ENCODE peak calls at places on chromosomes 13 and 19, in four cellular contexts. Z, C, H and L are unnamed samples.

GRCh38 chr13:30963794-30964193 is 31.3 kb downstream of the TEX26 start:
- DNase-seq in C (no peak), Z (no peak), H (peak), L (no peak)

GRCh38 chr19:27793128-27793643 is 1419.8 kb downstream of the UQCRFS1 start:
- DNase-seq in H (peak), Z (peak), C (peak), L (peak)

GRCh38 chr13:106649495-106649894 is 81.6 kb upstream of the ARGLU1 start:
- DNase-seq in C (no peak), Z (no peak), H (no peak), L (peak)

GRCh38 chr13:109712187-109712601 is 74.2 kb downstream of the IRS2 start:
- DNase-seq in C (no peak), Z (no peak), H (no peak), L (no peak)

GRCh38 chr19:35756373-35757230 is at the start of gene HSPB6:
- DNase-seq in H (peak), Z (no peak), C (peak), L (peak)

GRCh38 chr19:29668746-29669609 is 3.7 kb downstream of the PLEKHF1 start:
- DNase-seq in H (peak), Z (no peak), C (no peak), L (no peak)

GRCh38 chr19:21474671-21475181 is 30.7 kb upstream of the ZNF429 start:
- DNase-seq in H (peak), C (peak), Z (no peak), L (peak)

GRCh38 chr19:9009431-9009830 is 778 bp downstream of the MUC16 start:
- DNase-seq in Z (no peak), C (no peak), H (no peak), L (no peak)

GRCh38 chr13:99587893-99588606 is 86.8 kb downstream of the TM9SF2 start:
- DNase-seq in Z (no peak), C (no peak), H (no peak), L (no peak)

GRCh38 chr13:33490461-33491327 is 205.1 kb upstream of the STARD13 start:
- DNase-seq in Z (no peak), C (no peak), H (no peak), L (peak)